ENCODE peak calls at places on chromosomes 16 and 17, in eight cellular contexts. I, E, Z, B, X, K, O and H are unnamed samples.

GRCh38 chr17:65049085-65049756 is 7.3 kb downstream of the GNA13 start:
- DNase-seq in I (no peak), E (no peak), Z (no peak), B (no peak), X (no peak), K (no peak), O (no peak), H (no peak)

GRCh38 chr16:87715658-87716057 is 50.1 kb downstream of the KLHDC4 start:
- DNase-seq in I (no peak), E (no peak), Z (no peak), B (no peak), X (no peak), K (no peak), O (no peak), H (no peak)

GRCh38 chr17:41211845-41212466 is 14.5 kb upstream of the KRTAP9-2 start:
- DNase-seq in I (no peak), E (no peak), Z (no peak), B (peak), X (no peak), K (no peak), O (no peak), H (no peak)

GRCh38 chr16:51374346-51374745 is 223.3 kb upstream of the SALL1 start:
- DNase-seq in I (peak), E (no peak), Z (no peak), B (no peak), X (no peak), K (no peak), O (no peak), H (no peak)

GRCh38 chr17:50428831-50429424 is 2.9 kb downstream of the ACSF2 start:
- DNase-seq in I (no peak), E (no peak), Z (no peak), B (no peak), X (no peak), K (no peak), O (no peak), H (no peak)

GRCh38 chr16:53433930-53434435 is 288 bp upstream of the RBL2 start:
- DNase-seq in I (peak), E (no peak), Z (no peak), B (peak), X (peak), K (no peak), O (peak), H (peak)

GRCh38 chr16:30876867-30877266 is 17.0 kb downstream of the BCL7C start:
- DNase-seq in I (peak), E (no peak), Z (no peak), B (no peak), X (no peak), K (no peak), O (no peak), H (no peak)

GRCh38 chr16:10820546-10820945 is 2.0 kb upstream of the TVP23A start:
- DNase-seq in I (no peak), E (no peak), Z (no peak), B (no peak), X (no peak), K (no peak), O (no peak), H (no peak)

GRCh38 chr16:86974120-86974519 is 343.1 kb downstream of the C16orf95 start:
- DNase-seq in I (no peak), E (no peak), Z (no peak), B (no peak), X (no peak), K (no peak), O (no peak), H (no peak)

GRCh38 chr16:88102597-88102996 is 151.4 kb downstream of the BANP start:
- DNase-seq in I (no peak), E (no peak), Z (no peak), B (no peak), X (no peak), K (no peak), O (no peak), H (no peak)

GRCh38 chr17:48025904-48026502 is 11.6 kb downstream of the COPZ2 start:
- DNase-seq in I (no peak), E (no peak), Z (no peak), B (no peak), X (no peak), K (no peak), O (no peak), H (no peak)

GRCh38 chr16:80680839-80681238 is 123.6 kb downstream of the CDYL2 start:
- DNase-seq in I (no peak), E (no peak), Z (no peak), B (no peak), X (no peak), K (no peak), O (peak), H (no peak)

GRCh38 chr16:30839523-30840227 is 52.7 kb upstream of the ZNF629 start:
- DNase-seq in I (no peak), E (no peak), Z (no peak), B (no peak), X (no peak), K (no peak), O (no peak), H (no peak)

GRCh38 chr17:45896803-45897693 is 2.7 kb downstream of the MAPT start:
- DNase-seq in I (peak), E (no peak), Z (no peak), B (no peak), X (no peak), K (no peak), O (no peak), H (no peak)

GRCh38 chr17:18263885-18264682 is 3.6 kb downstream of the MIEF2 start:
- DNase-seq in I (no peak), E (no peak), Z (no peak), B (no peak), X (no peak), K (no peak), O (no peak), H (no peak)

GRCh38 chr17:38874505-38875419 is 4.9 kb downstream of the LASP1 start:
- DNase-seq in I (no peak), E (no peak), Z (no peak), B (no peak), X (no peak), K (no peak), O (no peak), H (no peak)

GRCh38 chr17:82930924-82931695 is 91.3 kb upstream of the ZNF750 start:
- DNase-seq in I (no peak), E (no peak), Z (no peak), B (no peak), X (no peak), K (peak), O (no peak), H (no peak)
- TF ChIP-seq CTCF in I (no peak), E (no peak), Z (no peak), B (no peak), X (no peak), K (no peak), O (no peak), H (no peak)

GRCh38 chr16:57424599-57424998 is 20.0 kb downstream of the CCL17 start:
- DNase-seq in I (no peak), E (no peak), Z (no peak), B (no peak), X (no peak), K (no peak), O (no peak), H (no peak)
- TF ChIP-seq CTCF in I (no peak), E (no peak), Z (no peak), B (no peak), X (no peak), K (no peak), O (no peak), H (no peak)

GRCh38 chr16:12976936-12977335 is 75.5 kb downstream of the SHISA9 start:
- DNase-seq in I (no peak), E (no peak), Z (no peak), B (no peak), X (no peak), K (no peak), O (no peak), H (no peak)
- TF ChIP-seq CTCF in I (no peak), E (no peak), Z (no peak), B (no peak), X (no peak), K (no peak), O (no peak), H (no peak)

GRCh38 chr17:11285946-11286345 is 44.9 kb downstream of the SHISA6 start:
- DNase-seq in I (no peak), E (no peak), Z (no peak), B (no peak), X (no peak), K (no peak), O (no peak), H (no peak)
- TF ChIP-seq CTCF in I (no peak), E (no peak), Z (no peak), B (no peak), X (no peak), K (no peak), O (no peak), H (no peak)

DNA sequence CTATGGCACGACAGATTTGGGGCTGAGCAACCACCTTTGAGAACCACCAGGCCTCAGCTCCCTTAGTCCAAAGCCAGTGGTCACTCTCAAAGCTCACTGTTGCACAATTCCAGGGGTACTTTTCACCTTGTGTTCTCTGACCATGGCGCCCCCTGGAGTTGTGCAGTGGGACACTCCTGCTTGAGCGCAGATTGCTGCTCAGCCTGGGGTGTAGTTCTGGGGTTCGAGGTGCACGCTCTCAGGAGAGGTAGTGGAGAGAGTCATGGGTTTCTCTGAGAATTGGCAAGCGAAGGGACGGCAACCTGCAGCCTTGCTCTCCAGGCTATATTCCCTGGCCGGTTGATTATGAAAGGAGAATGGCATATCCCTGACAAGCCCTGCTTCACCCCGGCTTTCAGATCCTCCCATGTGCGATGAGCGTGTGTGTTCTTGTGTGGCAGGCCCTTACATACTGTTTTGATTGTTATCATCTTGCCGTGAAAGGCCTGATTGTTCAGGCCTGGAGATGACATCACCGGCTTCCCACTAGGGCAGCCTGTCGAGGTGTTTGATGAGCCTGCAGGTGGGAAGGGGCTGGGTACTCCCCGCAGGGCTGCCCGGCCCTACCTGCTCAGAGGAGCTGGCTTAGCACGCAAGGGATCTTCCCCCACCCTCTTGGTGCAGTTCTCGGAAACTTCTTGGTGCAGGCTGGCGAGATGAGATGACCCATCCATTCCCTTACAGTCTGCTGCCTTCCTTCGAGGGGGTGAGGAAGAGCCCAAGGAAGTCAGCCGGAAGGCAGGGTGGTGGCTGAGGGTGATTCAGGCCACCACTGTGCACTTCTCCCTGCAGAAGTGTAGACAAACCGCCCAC is 431.2 kb downstream of the SLC39A11 start:
- DNase-seq in I (no peak), E (no peak), Z (no peak), B (peak), X (no peak), K (no peak), O (no peak), H (no peak)
- TF ChIP-seq CTCF in I (peak), E (no peak), Z (peak), B (peak), X (no peak), K (no peak), O (peak), H (no peak)

DNA sequence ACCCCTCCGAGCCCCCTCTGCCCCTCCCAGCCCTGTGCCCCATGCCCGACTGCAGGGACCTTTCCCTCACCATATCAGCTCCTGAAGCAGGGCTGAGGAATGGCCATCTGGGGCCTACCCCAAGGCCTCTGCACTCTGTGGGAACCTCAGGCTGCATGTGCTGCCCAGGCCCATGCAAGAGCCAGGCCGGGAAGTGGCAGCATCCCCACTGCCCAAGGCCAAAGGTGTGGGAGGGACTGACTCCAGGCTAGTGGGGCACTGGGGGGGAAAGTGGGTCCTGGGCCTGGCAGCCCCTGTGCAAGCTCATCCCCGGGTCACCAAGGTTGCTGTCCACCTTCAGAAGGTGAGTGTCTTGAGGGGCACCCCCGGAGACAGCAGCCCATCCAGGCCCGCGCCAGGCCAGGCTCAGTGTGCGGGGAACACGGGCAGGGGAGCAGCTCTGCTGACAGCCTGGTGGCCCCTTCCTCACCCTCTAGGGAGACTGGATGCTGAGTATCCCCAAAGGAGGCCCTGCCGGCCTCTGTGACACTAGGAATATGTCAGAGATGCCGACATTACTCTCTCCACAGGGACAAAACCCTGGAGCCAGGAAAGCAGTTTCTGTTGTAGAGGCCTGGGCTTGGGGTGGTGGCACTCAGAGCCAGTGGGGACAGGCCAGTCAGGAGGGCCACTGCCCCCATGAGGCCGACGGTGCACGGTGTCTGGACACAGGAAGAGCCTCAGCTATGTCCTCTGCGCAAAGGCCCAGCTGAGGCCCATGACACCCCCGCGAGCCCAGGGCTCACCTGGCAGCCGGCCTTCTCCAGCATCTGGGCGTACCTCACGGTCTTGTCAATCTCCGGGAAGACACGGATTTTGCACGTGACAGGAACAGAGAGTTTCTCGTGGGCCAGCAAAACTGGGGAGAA is 3.3 kb downstream of the DUS1L start:
- DNase-seq in I (no peak), E (no peak), Z (no peak), B (no peak), X (no peak), K (no peak), O (no peak), H (no peak)
- TF ChIP-seq CTCF in I (no peak), E (no peak), Z (no peak), B (peak), X (no peak), K (no peak), O (no peak), H (no peak)

GRCh38 chr17:75078097-75079022 is 9.4 kb upstream of the SLC16A5 start:
- DNase-seq in I (peak), E (no peak), Z (no peak), B (peak), X (no peak), K (peak), O (no peak), H (no peak)

GRCh38 chr17:75079023-75079373 is 8.8 kb upstream of the SLC16A5 start:
- DNase-seq in I (no peak), E (no peak), Z (no peak), B (no peak), X (no peak), K (no peak), O (no peak), H (no peak)

GRCh38 chr17:75075597-75076253 is 12.0 kb upstream of the SLC16A5 start:
- DNase-seq in I (no peak), E (no peak), Z (no peak), B (no peak), X (no peak), K (no peak), O (no peak), H (no peak)

GRCh38 chr17:75077490-75078096 is 10.2 kb upstream of the SLC16A5 start:
- DNase-seq in I (no peak), E (no peak), Z (no peak), B (no peak), X (peak), K (peak), O (peak), H (peak)

DNA sequence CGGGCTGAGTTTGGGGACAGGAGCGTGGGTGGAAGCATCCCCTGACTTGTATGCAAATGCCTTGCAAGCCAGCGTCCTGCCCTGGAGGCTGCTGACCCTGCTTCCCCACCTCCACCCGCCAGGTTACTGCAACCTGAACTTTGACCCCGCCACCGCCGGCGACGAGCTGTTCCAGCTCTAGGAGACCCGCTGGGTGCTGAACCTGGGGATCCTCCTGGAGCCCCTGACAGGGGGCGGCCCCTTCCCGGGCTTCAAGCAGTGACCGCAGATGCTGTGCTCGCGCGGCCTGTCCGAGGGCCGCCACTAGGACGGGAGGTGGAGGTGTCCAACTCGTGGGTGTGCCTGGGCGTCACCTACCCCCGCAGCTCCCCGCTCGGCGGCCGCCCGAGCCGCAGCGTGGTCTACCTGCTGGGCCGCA is 10.7 kb upstream of the SLC16A5 start:
- DNase-seq in I (no peak), E (no peak), Z (no peak), B (no peak), X (no peak), K (no peak), O (no peak), H (no peak)
- TF ChIP-seq CTCF in I (no peak), E (no peak), Z (no peak), B (peak), X (no peak), K (no peak), O (no peak), H (no peak)

GRCh38 chr17:784143-784542 is 2.0 kb downstream of the MRM3 start:
- DNase-seq in I (no peak), E (no peak), Z (no peak), B (no peak), X (no peak), K (no peak), O (no peak), H (no peak)

GRCh38 chr17:778096-778495 is 4.0 kb downstream of the GLOD4 start:
- DNase-seq in I (no peak), E (no peak), Z (no peak), B (no peak), X (no peak), K (no peak), O (no peak), H (no peak)

GRCh38 chr17:787641-788221 is 5.6 kb downstream of the MRM3 start:
- DNase-seq in I (no peak), E (no peak), Z (no peak), B (no peak), X (no peak), K (no peak), O (no peak), H (no peak)

DNA sequence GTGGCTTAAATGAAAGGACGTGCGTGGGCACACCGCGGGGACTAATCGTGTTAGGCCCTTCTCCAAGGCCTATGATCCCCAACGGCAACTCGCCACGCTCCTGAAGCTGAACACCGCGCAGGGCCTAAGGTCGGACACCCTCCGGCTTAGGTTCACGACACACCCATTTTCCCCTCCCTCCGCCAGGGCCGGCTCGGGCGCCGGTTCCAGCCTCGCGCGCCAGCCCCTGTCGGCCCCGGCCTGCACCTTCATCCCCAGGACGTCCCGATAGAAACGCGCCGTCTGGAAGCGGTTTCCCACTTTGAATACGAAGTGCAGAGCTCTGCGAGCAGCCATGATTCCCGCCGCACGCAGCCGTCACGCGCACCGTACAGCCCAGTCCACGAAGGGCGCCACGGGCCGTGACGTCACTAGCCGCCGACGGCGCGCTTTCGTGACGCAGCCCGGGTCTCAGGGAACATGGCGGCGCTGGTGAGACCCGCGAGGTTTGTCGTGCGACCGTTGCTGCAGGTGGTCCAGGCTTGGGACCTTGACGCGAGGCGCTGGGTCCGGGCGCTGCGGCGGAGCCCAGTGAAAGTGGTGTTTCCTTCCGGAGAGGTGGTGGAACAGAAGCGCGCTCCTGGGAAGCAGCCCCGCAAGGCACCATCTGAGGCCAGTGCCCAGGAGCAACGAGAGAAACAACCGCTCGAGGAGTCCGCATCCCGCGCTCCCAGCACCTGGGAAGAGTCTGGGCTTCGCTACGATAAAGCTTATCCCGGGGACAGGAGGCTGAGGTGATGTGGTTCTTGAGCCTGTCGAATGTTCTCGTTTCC is at the start of the genes GLOD4 and MRM3:
- DNase-seq in I (peak), E (peak), Z (peak), B (peak), X (peak), K (peak), O (peak), H (peak)
- TF ChIP-seq CTCF in I (no peak), E (peak), Z (peak), B (no peak), X (no peak), K (no peak), O (peak), H (no peak)